ENCODE peak calls at places on chromosomes 4 and X, in seven cellular contexts. J is right cardiac atrium; M is sciatic nerve; Q is activated T-helper 17 cell treated with anti-CD3 and anti-CD28 coated beads, Interleukin-2, amount 50 U/mL, for 72 hours; E is foreskin keratinocyte; H is pancreas; F is effector memory CD8-positive, alpha-beta T cell. X is an unnamed sample.

GRCh38 chr4:26410385-26411293 is 79.6 kb downstream of the CCKAR start:
- ATAC-seq in E (peak; percentile 57), F (peak; percentile 61), H (no peak), J (peak; percentile 63), M (peak; percentile 76), Q (peak; percentile 47), X (peak; percentile 89)

GRCh38 chr4:80127870-80128419 is 54.9 kb upstream of the ANTXR2 start:
- ATAC-seq in J (no peak), F (no peak), Q (peak; percentile 50), E (no peak), M (no peak), H (no peak), X (no peak)

GRCh38 chr4:173002840-173003561 is 165.6 kb upstream of the GALNT7 start:
- ATAC-seq in E (no peak), Q (no peak), F (no peak), H (no peak), M (no peak), J (no peak), X (no peak)

GRCh38 chr4:40731792-40732245 is 17.9 kb upstream of the NSUN7 start:
- ATAC-seq in M (peak; percentile 74), E (no peak), Q (peak; percentile 39), J (peak; percentile 73), F (no peak), H (peak; percentile 88), X (no peak)

GRCh38 chrX:110915120-110915519 is 119.5 kb upstream of the CHRDL1 start:
- ATAC-seq in J (no peak), Q (no peak), M (peak; percentile 95), E (peak; percentile 78), H (peak; percentile 31), F (no peak), X (peak; percentile 63)

GRCh38 chr4:37682701-37683401 is 3.3 kb downstream of the RELL1 start:
- ATAC-seq in J (no peak), M (no peak), H (no peak), F (no peak), Q (no peak), E (no peak), X (no peak)

GRCh38 chrX:43559643-43560042 is 96.5 kb upstream of the MAOA start:
- ATAC-seq in E (no peak), Q (peak; percentile 28), F (no peak), H (peak; percentile 51), J (peak; percentile 69), M (peak; percentile 67), X (peak; percentile 49)

GRCh38 chr4:100823066-100823992 is 305.5 kb upstream of the EMCN start:
- ATAC-seq in Q (peak; percentile 84), E (peak; percentile 84), F (no peak), J (no peak), M (no peak), H (no peak), X (peak; percentile 83)

GRCh38 chr4:182879913-182880312 is 37.3 kb downstream of the DCTD start:
- ATAC-seq in Q (no peak), M (no peak), F (no peak), H (no peak), E (no peak), J (no peak), X (no peak)

GRCh38 chr4:48139688-48140087 is 5.6 kb upstream of the TXK start:
- ATAC-seq in Q (no peak), J (no peak), H (no peak), M (no peak), E (peak; percentile 32), F (no peak), X (peak; percentile 62)

GRCh38 chr4:88796545-88796944 is 98.9 kb upstream of the NAP1L5 start:
- ATAC-seq in J (no peak), E (no peak), M (no peak), Q (no peak), H (no peak), F (no peak), X (no peak)

GRCh38 chr4:88106205-88106604 is 52.2 kb downstream of the ABCG2 start:
- ATAC-seq in E (peak; percentile 88), F (no peak), M (no peak), Q (peak; percentile 67), J (no peak), H (no peak), X (no peak)

GRCh38 chr4:114038762-114039392 is 59.4 kb upstream of the ARSJ start:
- ATAC-seq in H (no peak), F (no peak), Q (no peak), J (no peak), M (no peak), E (no peak), X (no peak)

GRCh38 chr4:123825596-123826291 is 429.1 kb downstream of the SPRY1 start:
- ATAC-seq in F (no peak), E (no peak), H (no peak), J (no peak), Q (no peak), M (peak; percentile 4), X (no peak)

GRCh38 chr4:5893013-5893580 is at the start of gene CRMP1:
- ATAC-seq in Q (no peak), J (peak; percentile 36), M (no peak), F (no peak), H (no peak), E (peak; percentile 62), X (no peak)